ENCODE peak calls at places on chromosomes 6 and 20, in six cellular contexts. K, S, C, F, D and V are unnamed samples.

GRCh38 chr6:112502348-112503130 is 155.4 kb downstream of the RFPL4B start:
- DNase-seq in F (no peak), S (no peak), D (no peak), C (peak; percentile 39), K (no peak), V (peak; percentile 29)

GRCh38 chr6:112054520-112055160 is 736 bp downstream of the CCN6 start:
- DNase-seq in C (no peak), D (no peak), F (no peak), K (no peak), S (no peak), V (no peak)

GRCh38 chr20:39328347-39328746 is 366.2 kb downstream of the DHX35 start:
- DNase-seq in F (no peak), C (no peak), S (no peak), D (no peak), K (no peak), V (no peak)

GRCh38 chr6:16965679-16966078 is 136.2 kb upstream of the STMND1 start:
- DNase-seq in K (no peak), F (no peak), S (no peak), C (no peak), D (no peak), V (no peak)

GRCh38 chr6:169328112-169328801 is 74.6 kb upstream of the THBS2 start:
- DNase-seq in F (no peak), D (no peak), S (no peak), K (no peak), C (no peak), V (no peak)

GRCh38 chr6:148528292-148528691 is 185.7 kb downstream of the SASH1 start:
- DNase-seq in D (no peak), F (no peak), C (peak; percentile 62), K (no peak), S (no peak), V (no peak)

GRCh38 chr6:129416337-129416990 is 293.5 kb downstream of the ARHGAP18 start:
- DNase-seq in C (no peak), F (no peak), S (no peak), K (no peak), D (no peak), V (no peak)

GRCh38 chr6:123802697-123803455 is 789 bp upstream of the NKAIN2 start:
- DNase-seq in F (peak; percentile 91), C (peak; percentile 90), D (peak; percentile 83), S (peak; percentile 90), K (peak; percentile 77), V (peak; percentile 45)

GRCh38 chr6:148999921-149000589 is 253.2 kb downstream of the UST start:
- DNase-seq in K (peak; percentile 44), F (no peak), D (peak; percentile 26), C (no peak), S (no peak), V (peak; percentile 90)

GRCh38 chr6:43891072-43891870 is 121.3 kb downstream of the VEGFA start:
- DNase-seq in K (no peak), S (no peak), D (no peak), C (no peak), F (no peak), V (no peak)

GRCh38 chr20:8749986-8750385 is 318.9 kb upstream of the PLCB4 start:
- DNase-seq in S (no peak), K (no peak), C (no peak), F (no peak), D (no peak), V (no peak)

GRCh38 chr6:37013516-37014491 is 8.3 kb downstream of the FGD2 start:
- DNase-seq in C (no peak), S (no peak), F (no peak), K (no peak), D (no peak), V (no peak)

GRCh38 chr6:129340983-129341382 is 369.0 kb downstream of the ARHGAP18 start:
- DNase-seq in F (no peak), C (no peak), K (no peak), S (no peak), D (no peak), V (no peak)

GRCh38 chr20:32535316-32535952 is 49.7 kb downstream of the NOL4L start:
- DNase-seq in S (peak; percentile 64), C (no peak), D (no peak), K (no peak), F (no peak), V (no peak)

GRCh38 chr6:44016131-44016870 is 111.0 kb downstream of the MRPL14 start:
- DNase-seq in F (no peak), C (no peak), S (no peak), K (no peak), D (no peak), V (no peak)

GRCh38 chr6:3310710-3311109 is 52.0 kb downstream of the PSMG4 start:
- DNase-seq in K (no peak), C (no peak), F (no peak), D (no peak), S (peak; percentile 58), V (no peak)

GRCh38 chr20:57451759-57452661 is 60.8 kb downstream of the RBM38 start:
- DNase-seq in F (peak; percentile 62), D (no peak), K (no peak), C (no peak), S (no peak), V (peak; percentile 93)

GRCh38 chr20:35511814-35512420 is 17.5 kb downstream of the C20orf173 start:
- DNase-seq in C (peak; percentile 25), F (no peak), S (peak; percentile 6), K (no peak), D (no peak), V (peak; percentile 49)

GRCh38 chr20:7155282-7155681 is 387.8 kb downstream of the BMP2 start:
- DNase-seq in K (no peak), F (no peak), D (no peak), C (no peak), S (peak; percentile 87), V (no peak)

GRCh38 chr20:354298-354977 is 7.5 kb downstream of the NRSN2 start:
- DNase-seq in F (peak; percentile 87), K (peak; percentile 57), D (no peak), C (peak; percentile 85), S (peak; percentile 72), V (peak; percentile 86)

GRCh38 chr20:4956200-4956810 is 45.0 kb downstream of the SLC23A2 start:
- DNase-seq in F (peak; percentile 27), C (peak; percentile 76), K (no peak), D (no peak), S (peak; percentile 9), V (peak; percentile 89)

GRCh38 chr6:83615025-83615999 is 93.6 kb downstream of the SNAP91 start:
- DNase-seq in C (peak; percentile 33), S (peak; percentile 40), F (peak; percentile 5), K (no peak), D (no peak), V (peak; percentile 68)

GRCh38 chr6:39426057-39426592 is 103.6 kb upstream of the KCNK16 start:
- DNase-seq in D (peak; percentile 38), K (peak; percentile 33), F (no peak), S (no peak), C (no peak), V (no peak)

GRCh38 chr6:24890471-24890870 is 45.3 kb downstream of the RIPOR2 start:
- DNase-seq in C (no peak), K (no peak), F (no peak), S (no peak), D (no peak), V (no peak)

GRCh38 chr6:147621280-147621679 is 112.8 kb downstream of the SAMD5 start:
- DNase-seq in S (no peak), K (no peak), F (no peak), C (no peak), D (peak; percentile 55), V (no peak)

GRCh38 chr6:133887478-133887877 is 1.4 kb upstream of the TCF21 start:
- DNase-seq in S (no peak), F (no peak), D (no peak), C (no peak), K (no peak), V (no peak)

GRCh38 chr6:144778773-144779531 is 493.8 kb downstream of the UTRN start:
- DNase-seq in K (no peak), C (no peak), D (no peak), S (no peak), F (no peak), V (peak; percentile 2)

GRCh38 chr20:31713312-31714049 is 9.2 kb downstream of the BCL2L1 start:
- DNase-seq in D (peak; percentile 32), F (no peak), S (no peak), K (peak; percentile 83), C (no peak), V (no peak)

GRCh38 chr20:56429496-56429895 is 17.4 kb downstream of the CASS4 start:
- DNase-seq in D (no peak), F (no peak), S (no peak), K (no peak), C (no peak), V (peak; percentile 65)

GRCh38 chr6:151627689-151628444 is 134.1 kb downstream of the CCDC170 start:
- DNase-seq in F (no peak), C (no peak), D (no peak), S (peak; percentile 24), K (no peak), V (no peak)

GRCh38 chr6:99066041-99066440 is 118.3 kb upstream of the FBXL4 start:
- DNase-seq in D (no peak), F (no peak), K (no peak), C (no peak), S (no peak), V (no peak)

GRCh38 chr6:169700296-169700695 is 1.5 kb downstream of the WDR27 start:
- DNase-seq in C (no peak), F (no peak), S (no peak), D (no peak), K (no peak), V (peak; percentile 88)